ENCODE peak calls at places on chromosome 9, in five cellular contexts. One of them, this sample, is unnamed.

GRCh38 chr9:129901922-129902321 is 66.7 kb downstream of the USP20 start:
- DNase-seq in dorsolateral prefrontal cortex: no peak
- DNase-seq in NCI-H345: no peak
- DNase-seq in activated T-cell treated with anti-CD3 and anti-CD28 coated beads, Interleukin-2, amount 50 U/mL, for 24 hours: no peak
- DNase-seq in posterior cingulate gyrus: no peak
- DNase-seq in this sample: no peak

GRCh38 chr9:129584136-129584535 is 36.8 kb downstream of the C9orf50 start:
- DNase-seq in posterior cingulate gyrus: no peak
- DNase-seq in dorsolateral prefrontal cortex: peak; percentile 44
- DNase-seq in NCI-H345: no peak
- DNase-seq in activated T-cell treated with anti-CD3 and anti-CD28 coated beads, Interleukin-2, amount 50 U/mL, for 24 hours: peak; percentile 63
- DNase-seq in this sample: peak; percentile 66

GRCh38 chr9:7592321-7593319 is 207.0 kb downstream of the DMAC1 start:
- DNase-seq in NCI-H345: no peak
- DNase-seq in posterior cingulate gyrus: peak; percentile 83
- DNase-seq in activated T-cell treated with anti-CD3 and anti-CD28 coated beads, Interleukin-2, amount 50 U/mL, for 24 hours: no peak
- DNase-seq in dorsolateral prefrontal cortex: peak; percentile 3
- DNase-seq in this sample: no peak

GRCh38 chr9:93686880-93687236 is 110.5 kb downstream of the PHF2 start:
- DNase-seq in NCI-H345: no peak
- DNase-seq in posterior cingulate gyrus: peak; percentile 22
- DNase-seq in dorsolateral prefrontal cortex: no peak
- DNase-seq in activated T-cell treated with anti-CD3 and anti-CD28 coated beads, Interleukin-2, amount 50 U/mL, for 24 hours: no peak
- DNase-seq in this sample: no peak

GRCh38 chr9:105154723-105155191 is 89.7 kb upstream of the SLC44A1 start:
- DNase-seq in NCI-H345: no peak
- DNase-seq in posterior cingulate gyrus: no peak
- DNase-seq in dorsolateral prefrontal cortex: no peak
- DNase-seq in activated T-cell treated with anti-CD3 and anti-CD28 coated beads, Interleukin-2, amount 50 U/mL, for 24 hours: no peak
- DNase-seq in this sample: no peak

GRCh38 chr9:91420471-91421021 is 3.1 kb downstream of the NFIL3 start:
- DNase-seq in activated T-cell treated with anti-CD3 and anti-CD28 coated beads, Interleukin-2, amount 50 U/mL, for 24 hours: peak; percentile 20
- DNase-seq in posterior cingulate gyrus: no peak
- DNase-seq in dorsolateral prefrontal cortex: no peak
- DNase-seq in NCI-H345: no peak
- DNase-seq in this sample: no peak

GRCh38 chr9:69314547-69314946 is 10.5 kb upstream of the ENTREP1 start:
- DNase-seq in NCI-H345: no peak
- DNase-seq in posterior cingulate gyrus: no peak
- DNase-seq in dorsolateral prefrontal cortex: no peak
- DNase-seq in activated T-cell treated with anti-CD3 and anti-CD28 coated beads, Interleukin-2, amount 50 U/mL, for 24 hours: no peak
- DNase-seq in this sample: no peak

GRCh38 chr9:19785230-19785629 is 3.6 kb downstream of the SLC24A2 start:
- DNase-seq in activated T-cell treated with anti-CD3 and anti-CD28 coated beads, Interleukin-2, amount 50 U/mL, for 24 hours: no peak
- DNase-seq in posterior cingulate gyrus: no peak
- DNase-seq in NCI-H345: no peak
- DNase-seq in dorsolateral prefrontal cortex: no peak
- DNase-seq in this sample: no peak

GRCh38 chr9:121830441-121831140 is 179.2 kb downstream of the DAB2IP start:
- DNase-seq in NCI-H345: no peak
- DNase-seq in activated T-cell treated with anti-CD3 and anti-CD28 coated beads, Interleukin-2, amount 50 U/mL, for 24 hours: no peak
- DNase-seq in dorsolateral prefrontal cortex: no peak
- DNase-seq in posterior cingulate gyrus: no peak
- DNase-seq in this sample: no peak

GRCh38 chr9:108759399-108759798 is 96.4 kb downstream of the ACTL7B start:
- DNase-seq in dorsolateral prefrontal cortex: no peak
- DNase-seq in activated T-cell treated with anti-CD3 and anti-CD28 coated beads, Interleukin-2, amount 50 U/mL, for 24 hours: no peak
- DNase-seq in NCI-H345: peak; percentile 62
- DNase-seq in posterior cingulate gyrus: no peak
- DNase-seq in this sample: no peak

GRCh38 chr9:113770396-113770795 is 105.7 kb upstream of the ZNF618 start:
- DNase-seq in activated T-cell treated with anti-CD3 and anti-CD28 coated beads, Interleukin-2, amount 50 U/mL, for 24 hours: no peak
- DNase-seq in NCI-H345: no peak
- DNase-seq in posterior cingulate gyrus: no peak
- DNase-seq in dorsolateral prefrontal cortex: no peak
- DNase-seq in this sample: no peak

GRCh38 chr9:89089176-89089575 is 89.4 kb downstream of the SHC3 start:
- DNase-seq in NCI-H345: no peak
- DNase-seq in activated T-cell treated with anti-CD3 and anti-CD28 coated beads, Interleukin-2, amount 50 U/mL, for 24 hours: no peak
- DNase-seq in posterior cingulate gyrus: no peak
- DNase-seq in dorsolateral prefrontal cortex: no peak
- DNase-seq in this sample: no peak